ENCODE peak calls at places on chromosome 7, in ten cellular contexts. M is cardiac muscle cell, S is mesendoderm, C is small intestine, E is GM12878, K is GM23248, J is IMR-90, G is K562, T is psoas muscle, W is body of pancreas. D is an unnamed sample.

GRCh38 chr7:139930286-139930965 is 101.4 kb downstream of the TBXAS1 start:
- DNase-seq in M (no peak), J (no peak), G (no peak), C (no peak), T (no peak), K (no peak), E (no peak), S (no peak), W (no peak), D (no peak)

GRCh38 chr7:115410427-115410805 is 488.5 kb downstream of the MDFIC start:
- DNase-seq in W (no peak), T (no peak), M (no peak), E (no peak), K (no peak), S (no peak), G (no peak), J (no peak), C (no peak), D (no peak)

GRCh38 chr7:86747698-86748097 is 104.0 kb downstream of the GRM3 start:
- DNase-seq in E (no peak), T (no peak), J (no peak), K (no peak), W (no peak), C (no peak), S (peak; percentile 18), G (no peak), M (no peak), D (no peak)

GRCh38 chr7:90648107-90648506 is 52.0 kb downstream of the CDK14 start:
- DNase-seq in J (no peak), S (no peak), W (no peak), G (no peak), C (no peak), M (no peak), K (no peak), T (no peak), E (no peak), D (no peak)

GRCh38 chr7:98085674-98086073 is 21.0 kb upstream of the LMTK2 start:
- DNase-seq in G (no peak), K (no peak), M (no peak), T (no peak), W (no peak), E (no peak), C (peak; percentile 80), S (no peak), J (no peak), D (no peak)

GRCh38 chr7:95440394-95441038 is 5.7 kb upstream of the PON2 start:
- DNase-seq in C (peak; percentile 76), M (no peak), T (no peak), W (no peak), S (no peak), E (no peak), K (no peak), G (no peak), J (no peak), D (no peak)

GRCh38 chr7:142345817-142346216 is 88.0 kb upstream of the PRSS58 start:
- DNase-seq in K (no peak), M (no peak), W (no peak), C (no peak), S (no peak), T (no peak), G (no peak), E (no peak), J (no peak), D (no peak)

GRCh38 chr7:146698995-146699610 is 582.5 kb downstream of the CNTNAP2 start:
- DNase-seq in W (no peak), G (no peak), K (no peak), C (no peak), J (no peak), M (no peak), S (peak; percentile 29), E (no peak), T (no peak), D (no peak)

GRCh38 chr7:122300607-122301079 is 3.9 kb downstream of the FEZF1 start:
- DNase-seq in W (no peak), J (no peak), E (no peak), K (peak; percentile 20), S (peak; percentile 21), C (no peak), G (no peak), T (no peak), M (peak; percentile 35), D (peak; percentile 41)

GRCh38 chr7:141785711-141786552 is 4.1 kb upstream of the TAS2R5 start:
- DNase-seq in M (peak; percentile 70), S (peak; percentile 70), J (peak; percentile 55), K (peak; percentile 62), G (peak; percentile 66), T (no peak), E (peak; percentile 8), W (peak; percentile 50), C (peak; percentile 61), D (peak; percentile 88)

GRCh38 chr7:114989531-114989930 is 67.6 kb downstream of the MDFIC start:
- DNase-seq in C (no peak), S (no peak), M (peak; percentile 13), W (no peak), K (peak; percentile 13), E (no peak), J (no peak), T (no peak), G (no peak), D (no peak)

DNA sequence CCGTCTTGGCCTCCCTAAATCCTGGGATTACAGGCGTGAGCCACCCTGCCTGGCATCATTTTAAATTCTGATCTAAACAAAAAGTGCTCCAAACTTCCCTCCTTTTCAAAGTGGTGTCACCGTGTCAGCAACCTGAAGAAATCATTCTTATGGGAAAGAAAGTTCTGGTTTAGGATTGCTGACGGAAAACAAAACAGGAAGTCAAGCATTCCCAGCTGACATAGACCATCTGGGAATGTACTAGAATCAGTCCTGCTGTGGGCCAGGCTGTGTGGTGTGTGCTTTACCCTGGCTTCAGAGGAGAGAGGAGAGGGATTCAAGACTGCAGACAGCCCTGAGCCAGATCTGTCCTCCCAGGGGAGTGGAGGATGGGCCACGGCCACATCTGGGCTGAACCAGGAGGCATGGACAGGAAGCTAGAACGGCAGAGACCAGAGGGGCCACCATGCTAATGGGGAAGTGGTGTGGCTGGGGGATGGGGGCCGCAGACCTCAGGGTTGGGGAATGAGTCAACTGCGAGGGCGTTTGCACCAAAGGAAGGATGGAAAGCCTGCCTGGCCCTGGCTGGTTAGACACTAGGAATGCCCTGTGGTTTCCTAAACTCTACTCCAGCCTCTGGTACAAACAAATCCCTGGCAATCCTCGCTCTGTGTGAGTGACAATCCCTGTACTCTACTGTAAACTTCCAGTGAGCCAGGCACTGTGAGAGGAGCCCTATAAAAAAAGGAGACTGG is 16.7 kb upstream of the CLIP2 start:
- DNase-seq in C (no peak), M (peak; percentile 98), W (peak; percentile 79), S (peak; percentile 91), J (peak; percentile 97), G (peak; percentile 84), E (peak; percentile 97), T (peak; percentile 77), K (peak; percentile 97), D (peak; percentile 98)
- H3K27ac ChIP-seq in C (peak overlapping the region; percentile 78), M (peak overlapping the region; percentile 4), W (no peak overlapping the region), S (peak overlapping the region; percentile 55), J (peak overlapping the region; percentile 84), G (peak overlapping the region; percentile 79), E (peak overlapping the region; percentile 98), T (peak overlapping the region; percentile 71), K (peak overlapping the region; percentile 98), D (peak overlapping the region; percentile 95)

DNA sequence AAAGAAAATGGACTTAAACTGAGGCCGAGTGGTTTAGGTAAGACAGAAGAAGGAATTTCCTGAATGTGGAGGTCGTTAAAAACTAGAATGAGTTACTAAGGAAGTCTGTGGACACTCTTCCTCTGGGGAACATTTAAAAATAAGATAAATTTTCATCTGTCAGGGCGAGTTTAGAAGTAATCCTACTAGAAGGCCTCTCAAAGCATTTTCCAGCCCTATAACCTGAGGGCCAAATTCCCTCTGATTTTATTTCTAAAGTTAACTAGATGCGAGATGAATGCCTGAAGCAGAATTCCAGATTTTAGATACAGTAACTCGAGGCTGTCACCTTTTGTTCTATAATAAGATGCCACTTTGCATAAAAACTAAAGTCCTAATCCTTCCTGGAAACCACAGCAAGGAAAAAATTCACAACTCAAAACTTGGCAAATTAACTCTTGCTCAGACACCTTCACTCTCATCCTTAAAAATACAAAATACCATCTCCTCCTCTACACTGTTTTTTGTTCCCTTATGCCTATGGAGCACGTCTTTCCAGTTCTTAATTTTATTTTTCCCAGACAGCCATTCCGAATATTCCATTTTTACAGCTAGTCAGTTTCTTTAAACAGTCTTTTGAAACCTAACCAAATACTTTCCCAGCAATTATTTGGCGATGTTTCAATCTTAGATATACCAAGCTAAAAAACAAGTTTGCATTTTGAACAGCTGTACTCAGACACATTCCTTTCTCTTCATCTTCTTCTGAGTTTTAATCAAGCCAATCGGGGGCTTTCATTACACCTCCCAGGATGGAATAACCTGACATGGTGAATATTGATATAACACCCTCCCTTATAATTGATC is 420.7 kb upstream of the NFE2L3 start:
- DNase-seq in G (no peak), W (no peak), C (no peak), T (no peak), S (no peak), M (peak; percentile 60), J (no peak), K (no peak), E (no peak), D (no peak)
- H3K4me3 ChIP-seq in G (no peak overlapping the region), W (no peak overlapping the region), C (no peak overlapping the region), T (no peak overlapping the region), S (no peak overlapping the region), M (no peak overlapping the region), J (no peak overlapping the region), K (no peak overlapping the region), E (no peak overlapping the region), D (no peak overlapping the region)

DNA sequence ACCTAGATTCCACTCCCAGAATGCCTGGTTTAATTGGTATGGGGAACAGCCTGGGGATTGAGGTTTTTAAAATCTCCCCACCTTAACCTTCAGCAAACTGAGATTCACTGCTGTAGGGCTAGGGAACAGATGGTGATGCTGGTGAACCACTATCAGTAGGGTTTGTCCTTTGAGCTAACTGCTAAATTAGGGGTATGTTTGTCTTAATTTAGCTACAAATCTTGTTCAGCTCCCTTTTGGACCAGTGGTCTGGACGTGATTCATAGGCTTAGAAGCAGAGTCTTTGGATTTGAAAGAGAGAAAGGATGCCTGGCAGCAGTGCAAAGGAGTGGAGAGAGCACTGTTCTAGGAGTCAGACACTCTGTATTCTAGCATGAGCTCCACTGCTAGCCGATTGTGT is 2.8 kb downstream of the HDAC9 start:
- DNase-seq in C (no peak), K (no peak), G (no peak), E (no peak), T (no peak), W (no peak), S (no peak), J (no peak), M (no peak), D (no peak)
- H3K27ac ChIP-seq in C (no peak overlapping the region), K (no peak overlapping the region), G (no peak overlapping the region), E (no peak overlapping the region), T (peak overlapping the region; percentile 97), W (no peak overlapping the region), S (no peak overlapping the region), J (no peak overlapping the region), M (no peak overlapping the region), D (no peak overlapping the region)

DNA sequence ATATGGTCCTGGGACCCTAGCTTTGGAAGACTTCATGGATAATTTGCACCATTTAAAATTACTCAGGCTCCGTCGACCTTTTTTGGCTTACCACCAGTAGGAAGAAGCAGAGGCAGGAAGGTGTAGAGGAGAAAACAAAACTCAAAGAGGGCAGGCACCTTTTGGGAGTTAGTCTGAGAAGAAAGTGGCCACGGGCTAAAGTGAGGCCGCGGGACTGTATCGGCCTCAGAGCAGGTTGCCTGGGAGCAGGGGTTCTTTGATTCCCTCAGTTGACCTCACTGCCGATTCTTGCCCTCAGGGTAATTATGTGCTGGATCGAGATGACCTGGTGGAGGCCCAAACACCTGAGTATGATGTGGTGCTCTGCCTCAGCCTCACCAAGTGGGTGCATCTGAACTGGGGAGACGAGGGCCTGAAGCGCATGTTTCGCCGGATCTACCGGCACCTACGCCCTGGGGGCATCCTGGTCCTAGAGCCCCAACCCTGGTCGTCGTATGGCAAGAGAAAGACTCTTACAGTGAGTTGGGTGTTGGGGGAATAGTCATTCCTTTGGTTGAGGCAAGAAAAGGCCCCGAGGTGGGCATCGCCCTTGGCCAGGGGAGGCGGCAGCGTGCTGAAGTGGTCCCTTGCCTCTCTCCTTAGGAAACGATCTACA is 3.1 kb downstream of the MEPCE start:
- DNase-seq in T (no peak), G (no peak), C (no peak), M (no peak), W (no peak), E (no peak), J (no peak), S (no peak), K (no peak), D (no peak)
- H3K4me3 ChIP-seq in T (no peak overlapping the region), G (peak overlapping the region; percentile 82), C (no peak overlapping the region), M (no peak overlapping the region), W (no peak overlapping the region), E (peak overlapping the region; percentile 74), J (no peak overlapping the region), S (no peak overlapping the region), K (no peak overlapping the region), D (no peak overlapping the region)